ENCODE peak calls at places on chromosomes 4 and X, in five cellular contexts. One of them, this sample, is unnamed.

GRCh38 chr4:13816472-13816871 is 188.9 kb upstream of the BOD1L1 start:
- DNase-seq in mesendoderm: no peak
- DNase-seq in tibial nerve: no peak
- DNase-seq in PC-9: no peak
- DNase-seq in tibial artery: no peak
- DNase-seq in this sample: no peak

GRCh38 chr4:77699731-77700210 is 94.2 kb downstream of the CXCL13 start:
- DNase-seq in tibial nerve: no peak
- DNase-seq in tibial artery: no peak
- DNase-seq in PC-9: peak
- DNase-seq in mesendoderm: peak
- DNase-seq in this sample: peak

GRCh38 chr4:14059006-14059405 is 431.5 kb upstream of the BOD1L1 start:
- DNase-seq in mesendoderm: no peak
- DNase-seq in tibial nerve: no peak
- DNase-seq in PC-9: no peak
- DNase-seq in tibial artery: no peak
- DNase-seq in this sample: no peak

GRCh38 chr4:76518241-76518640 is 83.2 kb downstream of the SHROOM3 start:
- DNase-seq in PC-9: no peak
- DNase-seq in mesendoderm: no peak
- DNase-seq in tibial artery: no peak
- DNase-seq in tibial nerve: no peak
- DNase-seq in this sample: no peak

GRCh38 chr4:151325320-151326246 is at the start of gene SH3D19:
- DNase-seq in tibial artery: peak
- DNase-seq in PC-9: peak
- DNase-seq in mesendoderm: peak
- DNase-seq in tibial nerve: peak
- DNase-seq in this sample: no peak

GRCh38 chr4:126223784-126224407 is 909.1 kb downstream of the FAT4 start:
- DNase-seq in tibial nerve: no peak
- DNase-seq in PC-9: no peak
- DNase-seq in tibial artery: no peak
- DNase-seq in mesendoderm: peak
- DNase-seq in this sample: no peak

GRCh38 chr4:186074189-186074588 is 5.2 kb downstream of the TLR3 start:
- DNase-seq in mesendoderm: no peak
- DNase-seq in tibial artery: no peak
- DNase-seq in PC-9: no peak
- DNase-seq in tibial nerve: no peak
- DNase-seq in this sample: no peak

GRCh38 chrX:18995216-18995615 is 11.3 kb upstream of the PHKA2 start:
- DNase-seq in mesendoderm: no peak
- DNase-seq in tibial nerve: no peak
- DNase-seq in PC-9: peak
- DNase-seq in tibial artery: no peak
- DNase-seq in this sample: no peak

GRCh38 chr4:34964613-34965012 is 1279.7 kb downstream of the ARAP2 start:
- DNase-seq in tibial artery: no peak
- DNase-seq in PC-9: no peak
- DNase-seq in mesendoderm: peak
- DNase-seq in tibial nerve: no peak
- DNase-seq in this sample: no peak

GRCh38 chr4:102217775-102218174 is 127.5 kb downstream of the SLC39A8 start:
- DNase-seq in mesendoderm: no peak
- DNase-seq in tibial artery: no peak
- DNase-seq in PC-9: no peak
- DNase-seq in tibial nerve: no peak
- DNase-seq in this sample: no peak

GRCh38 chr4:54050214-54050904 is 14.0 kb downstream of the CHIC2 start:
- DNase-seq in mesendoderm: no peak
- DNase-seq in tibial nerve: no peak
- DNase-seq in PC-9: no peak
- DNase-seq in tibial artery: no peak
- DNase-seq in this sample: no peak

GRCh38 chr4:122007016-122007415 is 55.2 kb upstream of the TRPC3 start:
- DNase-seq in PC-9: no peak
- DNase-seq in tibial nerve: no peak
- DNase-seq in mesendoderm: no peak
- DNase-seq in tibial artery: no peak
- DNase-seq in this sample: no peak

GRCh38 chr4:10098770-10099139 is 17.8 kb downstream of the WDR1 start:
- DNase-seq in tibial nerve: no peak
- DNase-seq in PC-9: no peak
- DNase-seq in mesendoderm: no peak
- DNase-seq in tibial artery: no peak
- DNase-seq in this sample: no peak

GRCh38 chr4:176107695-176108094 is 42.1 kb downstream of the WDR17 start:
- DNase-seq in tibial artery: no peak
- DNase-seq in PC-9: no peak
- DNase-seq in mesendoderm: no peak
- DNase-seq in tibial nerve: no peak
- DNase-seq in this sample: no peak

GRCh38 chrX:39167791-39168190 is 366.5 kb downstream of the MID1IP1 start:
- DNase-seq in tibial artery: no peak
- DNase-seq in mesendoderm: no peak
- DNase-seq in tibial nerve: no peak
- DNase-seq in PC-9: no peak
- DNase-seq in this sample: no peak

GRCh38 chrX:30212172-30212571 is 3.2 kb upstream of the MAGEB2 start:
- DNase-seq in tibial artery: no peak
- DNase-seq in mesendoderm: peak
- DNase-seq in PC-9: no peak
- DNase-seq in tibial nerve: no peak
- DNase-seq in this sample: no peak

GRCh38 chrX:74492720-74493201 is 71.5 kb downstream of the SLC16A2 start:
- DNase-seq in mesendoderm: peak
- DNase-seq in tibial nerve: no peak
- DNase-seq in tibial artery: no peak
- DNase-seq in PC-9: no peak
- DNase-seq in this sample: no peak

GRCh38 chr4:172270421-172270820 is 457.2 kb downstream of the GALNTL6 start:
- DNase-seq in tibial nerve: no peak
- DNase-seq in mesendoderm: no peak
- DNase-seq in PC-9: no peak
- DNase-seq in tibial artery: no peak
- DNase-seq in this sample: no peak

GRCh38 chr4:173013232-173013932 is 155.2 kb upstream of the GALNT7 start:
- DNase-seq in tibial nerve: peak
- DNase-seq in PC-9: no peak
- DNase-seq in mesendoderm: peak
- DNase-seq in tibial artery: peak
- DNase-seq in this sample: peak

GRCh38 chr4:175109933-175110332 is 191.8 kb downstream of the ADAM29 start:
- DNase-seq in tibial nerve: no peak
- DNase-seq in PC-9: no peak
- DNase-seq in tibial artery: no peak
- DNase-seq in mesendoderm: peak
- DNase-seq in this sample: peak

GRCh38 chr4:156784970-156785369 is 186.6 kb downstream of the PDGFC start:
- DNase-seq in PC-9: no peak
- DNase-seq in mesendoderm: no peak
- DNase-seq in tibial artery: no peak
- DNase-seq in tibial nerve: no peak
- DNase-seq in this sample: no peak

GRCh38 chr4:48905363-48906015 is 1.1 kb downstream of the OCIAD2 start:
- DNase-seq in mesendoderm: no peak
- DNase-seq in PC-9: peak
- DNase-seq in tibial artery: no peak
- DNase-seq in tibial nerve: no peak
- DNase-seq in this sample: no peak

GRCh38 chr4:73012673-73013072 is 56.8 kb downstream of the COX18 start:
- DNase-seq in mesendoderm: no peak
- DNase-seq in tibial artery: no peak
- DNase-seq in PC-9: no peak
- DNase-seq in tibial nerve: no peak
- DNase-seq in this sample: no peak

GRCh38 chr4:29861307-29861706 is 858.9 kb upstream of the PCDH7 start:
- DNase-seq in mesendoderm: peak
- DNase-seq in tibial artery: no peak
- DNase-seq in PC-9: no peak
- DNase-seq in tibial nerve: no peak
- DNase-seq in this sample: no peak

DNA sequence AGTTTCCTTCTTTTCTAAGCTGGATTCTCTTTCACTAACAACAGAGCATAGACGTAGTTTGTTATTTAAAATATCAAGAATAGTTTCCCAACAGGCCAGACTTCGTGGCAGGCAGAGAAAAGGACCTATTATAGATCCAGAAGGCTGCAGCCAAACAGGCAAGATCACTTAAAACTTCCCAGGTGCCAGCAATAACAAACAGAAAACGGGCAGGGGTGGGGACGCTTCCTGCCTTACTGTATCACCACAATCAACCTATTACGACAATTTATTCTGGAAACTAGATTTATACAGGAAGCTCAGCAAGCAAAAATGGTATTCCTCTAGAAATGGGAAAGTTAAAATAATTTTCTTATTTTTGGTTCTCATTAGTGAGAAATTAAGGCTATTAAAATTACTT is 22.1 kb downstream of the RWDD4 start:
- DNase-seq in PC-9: peak
- DNase-seq in tibial nerve: no peak
- DNase-seq in mesendoderm: no peak
- DNase-seq in tibial artery: no peak
- DNase-seq in this sample: no peak
- H3K4me3 ChIP-seq in PC-9: no peak
- H3K4me3 ChIP-seq in tibial nerve: no peak
- H3K4me3 ChIP-seq in mesendoderm: no peak
- H3K4me3 ChIP-seq in tibial artery: peak
- H3K4me3 ChIP-seq in this sample: no peak

GRCh38 chr4:144861471-144861870 is 215.5 kb downstream of the HHIP start:
- DNase-seq in tibial nerve: no peak
- DNase-seq in tibial artery: no peak
- DNase-seq in PC-9: no peak
- DNase-seq in mesendoderm: no peak
- DNase-seq in this sample: no peak
- H3K27ac ChIP-seq in tibial nerve: no peak
- H3K27ac ChIP-seq in tibial artery: no peak
- H3K27ac ChIP-seq in PC-9: no peak
- H3K27ac ChIP-seq in mesendoderm: no peak
- H3K27ac ChIP-seq in this sample: no peak

DNA sequence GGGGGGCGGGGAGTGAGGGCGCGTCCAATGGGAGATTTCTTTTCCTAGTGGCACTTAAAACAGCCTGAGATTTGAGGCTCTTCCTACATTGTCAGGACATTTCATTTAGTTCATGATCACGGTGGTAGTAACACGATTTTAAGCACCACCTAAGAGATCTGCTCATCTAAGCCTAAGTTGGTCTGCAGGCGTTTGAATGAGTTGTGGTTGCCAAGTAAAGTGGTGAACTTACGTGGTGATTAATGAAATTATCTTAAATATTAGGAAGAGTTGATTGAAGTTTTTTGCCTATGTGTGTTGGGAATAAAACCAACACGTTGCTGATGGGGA is 1.1 kb downstream of the HTT start:
- DNase-seq in PC-9: no peak
- DNase-seq in tibial nerve: no peak
- DNase-seq in mesendoderm: no peak
- DNase-seq in tibial artery: no peak
- DNase-seq in this sample: no peak
- H3K4me3 ChIP-seq in PC-9: peak
- H3K4me3 ChIP-seq in tibial nerve: peak
- H3K4me3 ChIP-seq in mesendoderm: peak
- H3K4me3 ChIP-seq in tibial artery: peak
- H3K4me3 ChIP-seq in this sample: peak

GRCh38 chrX:9593756-9594155 is 128.9 kb downstream of the TBL1X start:
- DNase-seq in mesendoderm: no peak
- DNase-seq in tibial artery: no peak
- DNase-seq in PC-9: no peak
- DNase-seq in tibial nerve: no peak
- DNase-seq in this sample: no peak

GRCh38 chrX:9596837-9597236 is 132.0 kb downstream of the TBL1X start:
- DNase-seq in mesendoderm: no peak
- DNase-seq in tibial artery: no peak
- DNase-seq in tibial nerve: no peak
- DNase-seq in PC-9: no peak
- DNase-seq in this sample: no peak

GRCh38 chrX:9598344-9598743 is 133.5 kb downstream of the TBL1X start:
- DNase-seq in PC-9: no peak
- DNase-seq in mesendoderm: no peak
- DNase-seq in tibial artery: no peak
- DNase-seq in tibial nerve: no peak
- DNase-seq in this sample: no peak

GRCh38 chrX:9595131-9595530 is 130.3 kb downstream of the TBL1X start:
- DNase-seq in tibial artery: no peak
- DNase-seq in mesendoderm: peak
- DNase-seq in tibial nerve: no peak
- DNase-seq in PC-9: no peak
- DNase-seq in this sample: no peak

DNA sequence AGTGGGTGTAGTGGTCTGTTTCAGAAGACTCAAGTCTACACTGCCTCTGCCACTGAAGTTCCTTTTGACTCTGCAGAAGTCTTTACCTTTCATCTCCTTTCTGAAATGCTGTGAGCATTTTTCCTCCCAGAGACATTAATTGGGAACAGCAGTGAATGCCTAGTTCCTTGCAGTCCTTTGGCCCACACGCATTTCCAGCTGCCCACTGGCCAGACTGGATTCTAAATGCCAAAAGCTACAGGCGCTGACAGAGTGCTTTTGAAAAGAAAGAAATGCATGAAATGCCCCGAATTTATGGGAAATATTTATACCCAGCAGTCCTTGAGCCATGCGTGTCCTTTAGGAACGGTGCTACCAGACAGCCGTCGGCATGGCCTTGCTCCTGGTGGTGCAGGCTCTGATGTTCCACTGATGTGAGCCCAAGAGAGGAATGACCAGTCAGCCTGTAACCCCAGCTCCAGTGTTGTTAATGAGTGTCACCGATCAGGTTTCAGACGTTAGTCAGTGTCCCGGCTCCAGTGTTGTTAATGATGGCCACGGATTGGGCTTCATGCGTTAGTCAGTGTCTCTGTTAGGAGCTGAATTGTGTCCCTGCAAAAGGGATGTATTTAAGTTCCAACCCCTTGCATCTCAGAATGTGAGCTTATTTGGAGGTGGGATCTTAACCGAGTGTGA is 132.6 kb downstream of the TBL1X start:
- DNase-seq in mesendoderm: no peak
- DNase-seq in tibial artery: no peak
- DNase-seq in tibial nerve: no peak
- DNase-seq in PC-9: no peak
- DNase-seq in this sample: no peak
- H3K27ac ChIP-seq in mesendoderm: no peak
- H3K27ac ChIP-seq in tibial artery: peak
- H3K27ac ChIP-seq in tibial nerve: no peak
- H3K27ac ChIP-seq in PC-9: no peak
- H3K27ac ChIP-seq in this sample: no peak

This sample was measured in iPS DF 6.9.